ENCODE peak calls at places on chromosomes 6 and 20, in four cellular contexts. One of them, this sample, is unnamed.

GRCh38 chr6:135950709-135951108 is 99.2 kb downstream of the PDE7B start:
- DNase-seq in heart right ventricle: no peak
- DNase-seq in left lung: no peak
- DNase-seq in iPS DF 6.9: no peak
- DNase-seq in this sample: no peak

GRCh38 chr6:5361371-5361770 is 100.1 kb downstream of the FARS2 start:
- DNase-seq in heart right ventricle: no peak
- DNase-seq in left lung: no peak
- DNase-seq in iPS DF 6.9: no peak
- DNase-seq in this sample: no peak

GRCh38 chr20:4925842-4926530 is 75.3 kb downstream of the SLC23A2 start:
- DNase-seq in heart right ventricle: peak; percentile 53
- DNase-seq in left lung: no peak
- DNase-seq in iPS DF 6.9: no peak
- DNase-seq in this sample: peak; percentile 89

GRCh38 chr6:138468320-138469015 is 30.8 kb downstream of the NHSL1 start:
- DNase-seq in heart right ventricle: no peak
- DNase-seq in left lung: no peak
- DNase-seq in iPS DF 6.9: no peak
- DNase-seq in this sample: no peak

GRCh38 chr6:150352321-150353296 is 16.2 kb upstream of the IYD start:
- DNase-seq in heart right ventricle: no peak
- DNase-seq in left lung: no peak
- DNase-seq in iPS DF 6.9: no peak
- DNase-seq in this sample: no peak

GRCh38 chr6:3797231-3798200 is 46.0 kb upstream of the PXDC1 start:
- DNase-seq in heart right ventricle: no peak
- DNase-seq in left lung: no peak
- DNase-seq in iPS DF 6.9: no peak
- DNase-seq in this sample: no peak

GRCh38 chr6:2491137-2491536 is 245.7 kb upstream of the GMDS start:
- DNase-seq in heart right ventricle: no peak
- DNase-seq in left lung: no peak
- DNase-seq in iPS DF 6.9: no peak
- DNase-seq in this sample: no peak

GRCh38 chr6:158314737-158315136 is 2.5 kb downstream of the TULP4 start:
- DNase-seq in heart right ventricle: no peak
- DNase-seq in left lung: no peak
- DNase-seq in iPS DF 6.9: no peak
- DNase-seq in this sample: no peak

GRCh38 chr20:37323985-37324384 is 22.0 kb upstream of the SRC start:
- DNase-seq in heart right ventricle: no peak
- DNase-seq in left lung: no peak
- DNase-seq in iPS DF 6.9: no peak
- DNase-seq in this sample: no peak

GRCh38 chr6:22250486-22250885 is 46.4 kb downstream of the PRL start:
- DNase-seq in heart right ventricle: no peak
- DNase-seq in left lung: no peak
- DNase-seq in iPS DF 6.9: peak; percentile 41
- DNase-seq in this sample: no peak

GRCh38 chr6:17622144-17622543 is 22.0 kb downstream of the FAM8A1 start:
- DNase-seq in heart right ventricle: no peak
- DNase-seq in left lung: no peak
- DNase-seq in iPS DF 6.9: no peak
- DNase-seq in this sample: no peak

GRCh38 chr6:156865019-156865629 is 87.9 kb downstream of the ARID1B start:
- DNase-seq in heart right ventricle: no peak
- DNase-seq in left lung: no peak
- DNase-seq in iPS DF 6.9: no peak
- DNase-seq in this sample: no peak

GRCh38 chr6:132817554-132818403 is 3.4 kb downstream of the RPS12 start:
- DNase-seq in heart right ventricle: no peak
- DNase-seq in left lung: no peak
- DNase-seq in iPS DF 6.9: no peak
- DNase-seq in this sample: no peak

GRCh38 chr6:160042014-160042773 is 73.3 kb downstream of the IGF2R start:
- DNase-seq in heart right ventricle: no peak
- DNase-seq in left lung: no peak
- DNase-seq in iPS DF 6.9: no peak
- DNase-seq in this sample: no peak

GRCh38 chr6:95543798-95544197 is 33.5 kb upstream of the MANEA start:
- DNase-seq in heart right ventricle: no peak
- DNase-seq in left lung: no peak
- DNase-seq in iPS DF 6.9: no peak
- DNase-seq in this sample: no peak

GRCh38 chr6:164247106-164247505 is 832.6 kb downstream of the QKI start:
- DNase-seq in heart right ventricle: no peak
- DNase-seq in left lung: no peak
- DNase-seq in iPS DF 6.9: no peak
- DNase-seq in this sample: no peak

GRCh38 chr6:32843321-32843978 is 397 bp downstream of the PSMB8 start:
- DNase-seq in heart right ventricle: no peak
- DNase-seq in left lung: no peak
- DNase-seq in iPS DF 6.9: no peak
- DNase-seq in this sample: no peak

GRCh38 chr6:132298344-132298949 is 102.8 kb downstream of the MOXD1 start:
- DNase-seq in heart right ventricle: no peak
- DNase-seq in left lung: no peak
- DNase-seq in iPS DF 6.9: peak; percentile 29
- DNase-seq in this sample: no peak

GRCh38 chr6:168390746-168391400 is 50.1 kb upstream of the SMOC2 start:
- DNase-seq in heart right ventricle: no peak
- DNase-seq in left lung: no peak
- DNase-seq in iPS DF 6.9: no peak
- DNase-seq in this sample: no peak

GRCh38 chr20:62156592-62157386 is 13.2 kb downstream of the SS18L1 start:
- DNase-seq in heart right ventricle: peak; percentile 71
- DNase-seq in left lung: no peak
- DNase-seq in iPS DF 6.9: no peak
- DNase-seq in this sample: peak; percentile 91

GRCh38 chr6:146914563-146915483 is 289.4 kb upstream of the STXBP5 start:
- DNase-seq in heart right ventricle: no peak
- DNase-seq in left lung: peak; percentile 38
- DNase-seq in iPS DF 6.9: no peak
- DNase-seq in this sample: peak; percentile 71

DNA sequence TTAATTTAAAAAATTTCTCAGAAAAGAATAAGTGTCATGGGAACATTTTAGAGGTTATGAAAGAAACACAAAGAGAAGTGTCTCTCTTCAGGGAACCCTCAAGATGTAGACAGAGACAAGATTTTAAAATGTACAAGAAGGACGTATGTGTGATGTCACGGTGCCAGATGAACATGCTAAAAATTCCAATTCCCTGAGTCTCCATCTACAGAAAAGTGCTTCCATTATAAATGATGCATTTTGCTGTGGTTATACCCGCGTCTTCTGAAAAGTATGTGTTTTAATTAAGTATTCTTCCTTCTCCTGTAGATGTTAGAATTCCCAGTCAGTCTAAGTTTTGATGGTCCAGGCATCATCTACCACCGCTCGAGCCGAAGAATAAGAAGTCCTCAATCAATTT is 489.1 kb downstream of the PREX1 start:
- DNase-seq in heart right ventricle: no peak
- DNase-seq in left lung: no peak
- DNase-seq in iPS DF 6.9: no peak
- DNase-seq in this sample: no peak
- H3K27ac ChIP-seq in heart right ventricle: no peak overlapping the region
- H3K27ac ChIP-seq in left lung: no peak overlapping the region
- H3K27ac ChIP-seq in iPS DF 6.9: no peak overlapping the region
- H3K27ac ChIP-seq in this sample: no peak overlapping the region

DNA sequence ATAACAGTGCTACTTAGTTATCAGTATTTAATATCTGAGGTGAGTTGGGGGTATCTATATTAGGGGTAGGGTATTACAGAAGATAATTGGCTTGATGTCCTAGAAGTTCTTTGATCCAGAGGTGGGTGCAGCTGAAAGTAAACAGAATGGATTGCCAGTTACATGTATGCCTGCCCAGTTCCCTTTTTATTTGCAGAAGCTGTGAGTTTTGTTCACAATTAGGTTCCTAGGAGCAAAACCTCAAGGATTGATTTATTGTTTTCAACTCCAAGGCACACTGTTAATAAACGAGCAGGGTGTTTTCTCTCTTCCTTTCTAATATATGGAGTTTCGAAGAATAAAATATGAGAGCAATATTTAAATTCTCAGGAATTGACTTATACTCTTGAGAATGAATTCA is 129.0 kb downstream of the SULF2 start:
- DNase-seq in heart right ventricle: no peak
- DNase-seq in left lung: no peak
- DNase-seq in iPS DF 6.9: no peak
- DNase-seq in this sample: no peak
- H3K36me3 ChIP-seq in heart right ventricle: peaks cover 25% of the 10 kb centered on the region
- H3K36me3 ChIP-seq in left lung: no peaks in the 10 kb centered on the region
- H3K36me3 ChIP-seq in iPS DF 6.9: no peaks in the 10 kb centered on the region
- H3K36me3 ChIP-seq in this sample: peaks cover 10% of the 10 kb centered on the region

GRCh38 chr6:36702656-36703055 is 5.0 kb downstream of the RAB44 start:
- DNase-seq in heart right ventricle: no peak
- DNase-seq in left lung: no peak
- DNase-seq in iPS DF 6.9: no peak
- DNase-seq in this sample: no peak

GRCh38 chr6:36700071-36700811 is 2.6 kb downstream of the RAB44 start:
- DNase-seq in heart right ventricle: no peak
- DNase-seq in left lung: no peak
- DNase-seq in iPS DF 6.9: no peak
- DNase-seq in this sample: no peak

GRCh38 chr6:36703081-36703606 is 5.5 kb downstream of the RAB44 start:
- DNase-seq in heart right ventricle: no peak
- DNase-seq in left lung: no peak
- DNase-seq in iPS DF 6.9: no peak
- DNase-seq in this sample: peak; percentile 44

GRCh38 chr6:36700812-36701211 is 3.2 kb downstream of the RAB44 start:
- DNase-seq in heart right ventricle: no peak
- DNase-seq in left lung: no peak
- DNase-seq in iPS DF 6.9: no peak
- DNase-seq in this sample: no peak

GRCh38 chr6:36701401-36701991 is 3.9 kb downstream of the RAB44 start:
- DNase-seq in heart right ventricle: no peak
- DNase-seq in left lung: no peak
- DNase-seq in iPS DF 6.9: no peak
- DNase-seq in this sample: peak; percentile 56
- H3K27ac ChIP-seq in heart right ventricle: no peak overlapping the region
- H3K27ac ChIP-seq in left lung: no peak overlapping the region
- H3K27ac ChIP-seq in iPS DF 6.9: no peak overlapping the region
- H3K27ac ChIP-seq in this sample: no peak overlapping the region

GRCh38 chr6:89679215-89680120 is 40.9 kb upstream of the LYRM2 start:
- DNase-seq in heart right ventricle: no peak
- DNase-seq in left lung: no peak
- DNase-seq in iPS DF 6.9: no peak
- DNase-seq in this sample: no peak

GRCh38 chr6:89678531-89678930 is 40.0 kb upstream of the LYRM2 start:
- DNase-seq in heart right ventricle: no peak
- DNase-seq in left lung: no peak
- DNase-seq in iPS DF 6.9: no peak
- DNase-seq in this sample: no peak

GRCh38 chr6:89681983-89682564 is 43.5 kb upstream of the LYRM2 start:
- DNase-seq in heart right ventricle: no peak
- DNase-seq in left lung: no peak
- DNase-seq in iPS DF 6.9: no peak
- DNase-seq in this sample: no peak

GRCh38 chr6:89680150-89680549 is 41.6 kb upstream of the LYRM2 start:
- DNase-seq in heart right ventricle: no peak
- DNase-seq in left lung: no peak
- DNase-seq in iPS DF 6.9: no peak
- DNase-seq in this sample: no peak

DNA sequence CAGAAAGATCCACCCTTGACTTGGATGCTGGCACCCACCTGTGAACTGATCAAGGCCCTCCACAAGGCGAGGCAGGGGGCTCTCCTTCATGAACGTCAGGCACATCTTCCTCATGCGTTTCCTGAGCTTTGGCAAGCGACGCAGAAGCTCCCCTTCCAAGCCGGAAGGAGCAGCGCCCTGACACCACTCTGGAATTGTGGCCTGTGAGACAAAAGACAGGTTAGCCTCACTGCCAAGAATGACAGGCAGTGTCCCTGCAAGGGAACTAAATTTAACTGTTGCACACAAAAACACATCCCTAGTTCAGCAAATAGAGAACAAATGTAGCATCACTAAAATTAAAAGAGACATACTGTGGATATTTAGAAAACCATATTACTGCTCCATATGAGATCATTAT is 42.0 kb upstream of the LYRM2 start:
- DNase-seq in heart right ventricle: no peak
- DNase-seq in left lung: no peak
- DNase-seq in iPS DF 6.9: no peak
- DNase-seq in this sample: no peak
- H3K36me3 ChIP-seq in heart right ventricle: peaks cover 18% of the 10 kb centered on the region
- H3K36me3 ChIP-seq in left lung: no peaks in the 10 kb centered on the region
- H3K36me3 ChIP-seq in iPS DF 6.9: peaks cover 38% of the 10 kb centered on the region
- H3K36me3 ChIP-seq in this sample: peaks cover 2% of the 10 kb centered on the region

GRCh38 chr6:139881728-139882211 is 507.3 kb upstream of the CITED2 start:
- DNase-seq in heart right ventricle: no peak
- DNase-seq in left lung: no peak
- DNase-seq in iPS DF 6.9: peak; percentile 41
- DNase-seq in this sample: no peak

GRCh38 chr6:139882977-139883728 is 508.7 kb upstream of the CITED2 start:
- DNase-seq in heart right ventricle: no peak
- DNase-seq in left lung: no peak
- DNase-seq in iPS DF 6.9: no peak
- DNase-seq in this sample: no peak

GRCh38 chr6:139882234-139882633 is 507.8 kb upstream of the CITED2 start:
- DNase-seq in heart right ventricle: no peak
- DNase-seq in left lung: no peak
- DNase-seq in iPS DF 6.9: no peak
- DNase-seq in this sample: no peak

GRCh38 chr6:139879823-139880356 is 505.4 kb upstream of the CITED2 start:
- DNase-seq in heart right ventricle: no peak
- DNase-seq in left lung: no peak
- DNase-seq in iPS DF 6.9: no peak
- DNase-seq in this sample: no peak

GRCh38 chr6:139881251-139881650 is 506.8 kb upstream of the CITED2 start:
- DNase-seq in heart right ventricle: no peak
- DNase-seq in left lung: no peak
- DNase-seq in iPS DF 6.9: no peak
- DNase-seq in this sample: no peak
- H3K27ac ChIP-seq in heart right ventricle: no peak overlapping the region
- H3K27ac ChIP-seq in left lung: no peak overlapping the region
- H3K27ac ChIP-seq in iPS DF 6.9: no peak overlapping the region
- H3K27ac ChIP-seq in this sample: no peak overlapping the region